ENCODE peak calls at places on chromosomes 16 and 17, in seven cellular contexts. G is A549, P is lower lobe of right lung, S is dorsolateral prefrontal cortex, Y is cardiac fibroblast, Z is suprapubic skin, C is heart right ventricle. Q is an unnamed sample.

GRCh38 chr16:83245061-83245460 is 562.7 kb upstream of the HSBP1 start:
- DNase-seq in Z (no peak), Y (peak), P (no peak), C (no peak), S (no peak), G (no peak), Q (no peak)

GRCh38 chr17:19664821-19665181 is 16.2 kb downstream of the ALDH3A2 start:
- DNase-seq in Z (no peak), S (no peak), Y (no peak), G (no peak), P (no peak), C (no peak), Q (no peak)

GRCh38 chr17:34998205-34998604 is 17.9 kb downstream of the LIG3 start:
- DNase-seq in P (peak), S (peak), C (peak), Y (peak), Z (peak), G (peak), Q (peak)

GRCh38 chr16:13554020-13554419 is 365.9 kb upstream of the ERCC4 start:
- DNase-seq in P (no peak), G (no peak), S (no peak), Z (no peak), C (no peak), Y (no peak), Q (no peak)

GRCh38 chr17:64002658-64003525 is 4.7 kb downstream of the PRR29 start:
- DNase-seq in P (no peak), C (no peak), G (no peak), Z (peak), Y (no peak), S (peak), Q (no peak)

GRCh38 chr17:17345686-17346427 is 42.7 kb downstream of the NT5M start:
- DNase-seq in S (no peak), P (no peak), C (no peak), Y (no peak), G (no peak), Z (peak), Q (no peak)

GRCh38 chr17:45426561-45426960 is 6.1 kb downstream of the ARHGAP27 start:
- DNase-seq in G (no peak), Y (no peak), P (peak), Z (no peak), S (no peak), C (no peak), Q (no peak)

GRCh38 chr16:76461836-76462235 is 184.6 kb downstream of the CNTNAP4 start:
- DNase-seq in P (no peak), G (no peak), Y (no peak), Z (no peak), S (no peak), C (no peak), Q (no peak)

GRCh38 chr17:56185491-56185890 is 32.2 kb downstream of the ANKFN1 start:
- DNase-seq in C (no peak), G (no peak), S (no peak), P (no peak), Z (no peak), Y (peak), Q (peak)

GRCh38 chr17:35371934-35372333 is 1.5 kb downstream of the SLFN11 start:
- DNase-seq in P (no peak), C (no peak), Y (no peak), G (no peak), S (no peak), Z (no peak), Q (no peak)

GRCh38 chr17:33322063-33322462 is 29.0 kb upstream of the ASIC2 start:
- DNase-seq in Z (no peak), P (no peak), G (no peak), S (peak), C (no peak), Y (no peak), Q (no peak)

GRCh38 chr17:14594690-14595089 is 293.8 kb downstream of the HS3ST3B1 start:
- DNase-seq in Z (no peak), G (no peak), C (no peak), S (no peak), Y (no peak), P (no peak), Q (no peak)

GRCh38 chr16:71201054-71201453 is 29.5 kb downstream of the HYDIN start:
- DNase-seq in Y (no peak), Z (no peak), S (no peak), C (no peak), P (no peak), G (no peak), Q (no peak)

GRCh38 chr17:4241535-4241934 is 22.2 kb downstream of the ANKFY1 start:
- DNase-seq in S (no peak), G (no peak), Z (no peak), P (no peak), Y (no peak), C (no peak), Q (no peak)

GRCh38 chr16:31460582-31461002 is 1.3 kb downstream of the ARMC5 start:
- DNase-seq in P (no peak), G (no peak), C (no peak), Y (peak), S (peak), Z (peak), Q (peak)

GRCh38 chr17:45584092-45585036 is 93.8 kb upstream of the PLEKHM1 start:
- DNase-seq in G (peak), Z (peak), C (peak), S (peak), P (peak), Y (peak), Q (peak)

GRCh38 chr17:10073026-10073425 is 125.4 kb downstream of the GAS7 start:
- DNase-seq in G (no peak), Y (no peak), P (no peak), S (no peak), Z (no peak), C (no peak), Q (no peak)

GRCh38 chr17:54899721-54900456 is 763 bp upstream of the TOM1L1 start:
- DNase-seq in Z (no peak), C (no peak), G (no peak), S (no peak), P (no peak), Y (no peak), Q (no peak)

GRCh38 chr17:58254803-58255202 is 16.4 kb downstream of the LPO start:
- DNase-seq in Y (no peak), Z (no peak), S (no peak), P (no peak), C (no peak), G (no peak), Q (no peak)

GRCh38 chr17:7781467-7781866 is 52.5 kb upstream of the KDM6B start:
- DNase-seq in P (no peak), G (no peak), S (no peak), C (no peak), Z (no peak), Y (peak), Q (peak)

GRCh38 chr17:27545562-27546229 is 85.3 kb upstream of the LGALS9 start:
- DNase-seq in C (no peak), Y (no peak), Z (no peak), G (no peak), P (no peak), S (no peak), Q (peak)

GRCh38 chr17:48173191-48173590 is 65.6 kb downstream of the SNX11 start:
- DNase-seq in Y (no peak), P (no peak), Z (no peak), G (no peak), C (no peak), S (no peak), Q (no peak)

GRCh38 chr16:48318630-48319029 is 66.6 kb downstream of the SIAH1 start:
- DNase-seq in S (no peak), Z (no peak), G (no peak), Y (peak), C (no peak), P (no peak), Q (peak)

GRCh38 chr17:70166571-70166970 is 2.8 kb upstream of the KCNJ2 start:
- DNase-seq in Z (no peak), G (no peak), S (no peak), Y (no peak), P (no peak), C (no peak), Q (no peak)

GRCh38 chr16:48277158-48277557 is 29.8 kb upstream of the ABCC11 start:
- DNase-seq in Y (no peak), P (no peak), G (no peak), C (no peak), Z (no peak), S (no peak), Q (no peak)

GRCh38 chr16:19974607-19975006 is 90.0 kb upstream of the GPRC5B start:
- DNase-seq in S (no peak), C (no peak), G (no peak), P (no peak), Y (no peak), Z (no peak), Q (no peak)

GRCh38 chr16:19972111-19972510 is 87.5 kb upstream of the GPRC5B start:
- DNase-seq in P (no peak), Z (no peak), Y (no peak), G (no peak), S (no peak), C (no peak), Q (no peak)

GRCh38 chr16:19967561-19967960 is 82.9 kb upstream of the GPRC5B start:
- DNase-seq in S (no peak), Z (no peak), G (no peak), C (no peak), Y (no peak), P (no peak), Q (no peak)

GRCh38 chr16:19967963-19968362 is 83.3 kb upstream of the GPRC5B start:
- DNase-seq in S (no peak), C (no peak), G (no peak), Z (no peak), Y (no peak), P (no peak), Q (no peak)

GRCh38 chr16:19969284-19969683 is 84.6 kb upstream of the GPRC5B start:
- DNase-seq in P (no peak), C (no peak), Z (no peak), Y (no peak), S (no peak), G (no peak), Q (no peak)
- H3K4me3 ChIP-seq in P (no peak), C (no peak), Z (no peak), Y (no peak), S (no peak), G (no peak), Q (no peak)

GRCh38 chr16:54930034-54930938 is at the start of gene IRX5:
- DNase-seq in Y (peak), P (peak), G (peak), Z (peak), S (peak), C (peak), Q (peak)
- TF ChIP-seq CTCF in Y (peak), P (no peak), G (no peak), Z (no peak), S (no peak), C (peak), Q (peak)

DNA sequence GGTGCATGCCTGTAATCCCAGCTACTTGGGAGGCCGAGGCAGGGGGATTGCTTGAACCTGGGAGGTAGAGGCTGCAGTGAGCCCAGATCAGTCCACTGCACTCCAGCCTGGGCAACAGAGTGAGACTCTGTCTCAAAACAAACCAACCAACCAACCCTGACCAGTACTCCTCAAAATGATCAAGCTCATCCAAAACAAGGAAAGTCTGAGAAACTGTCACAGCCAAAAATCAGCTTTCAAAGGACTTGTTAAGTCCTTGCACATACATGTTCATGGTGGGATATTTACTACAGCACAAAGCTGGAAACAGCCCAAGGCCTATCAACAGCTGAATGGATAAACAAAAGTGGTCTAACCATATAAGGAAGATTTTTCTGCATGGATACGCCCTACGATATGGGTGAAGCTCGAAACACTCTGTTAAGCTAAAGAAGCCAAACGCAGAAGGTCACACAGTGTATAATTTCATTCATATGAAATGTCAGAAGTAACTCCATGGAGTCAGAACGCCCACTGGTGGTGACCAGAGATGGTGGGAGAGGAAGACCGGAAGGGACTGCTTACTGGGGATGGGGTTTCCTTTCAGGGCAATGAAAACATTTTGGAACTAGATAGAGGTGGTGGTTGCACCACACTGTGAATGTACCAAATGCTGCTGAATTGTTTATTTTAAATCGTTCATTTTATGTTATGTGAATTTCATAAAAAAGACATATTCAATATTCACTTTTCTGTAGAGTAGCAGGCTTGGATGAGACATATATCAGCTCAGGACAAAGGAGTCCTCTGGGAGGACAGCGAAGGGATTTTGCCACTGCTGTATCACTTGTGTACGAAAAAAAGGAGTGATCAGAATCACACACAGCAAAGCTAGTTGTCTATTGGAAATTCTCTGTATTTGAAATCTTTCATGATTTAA is 17.7 kb downstream of the CCL17 start:
- DNase-seq in Y (peak), G (peak), P (no peak), C (no peak), S (no peak), Z (no peak), Q (peak)
- H3K4me3 ChIP-seq in Y (no peak), G (no peak), P (no peak), C (no peak), S (no peak), Z (no peak), Q (no peak)

DNA sequence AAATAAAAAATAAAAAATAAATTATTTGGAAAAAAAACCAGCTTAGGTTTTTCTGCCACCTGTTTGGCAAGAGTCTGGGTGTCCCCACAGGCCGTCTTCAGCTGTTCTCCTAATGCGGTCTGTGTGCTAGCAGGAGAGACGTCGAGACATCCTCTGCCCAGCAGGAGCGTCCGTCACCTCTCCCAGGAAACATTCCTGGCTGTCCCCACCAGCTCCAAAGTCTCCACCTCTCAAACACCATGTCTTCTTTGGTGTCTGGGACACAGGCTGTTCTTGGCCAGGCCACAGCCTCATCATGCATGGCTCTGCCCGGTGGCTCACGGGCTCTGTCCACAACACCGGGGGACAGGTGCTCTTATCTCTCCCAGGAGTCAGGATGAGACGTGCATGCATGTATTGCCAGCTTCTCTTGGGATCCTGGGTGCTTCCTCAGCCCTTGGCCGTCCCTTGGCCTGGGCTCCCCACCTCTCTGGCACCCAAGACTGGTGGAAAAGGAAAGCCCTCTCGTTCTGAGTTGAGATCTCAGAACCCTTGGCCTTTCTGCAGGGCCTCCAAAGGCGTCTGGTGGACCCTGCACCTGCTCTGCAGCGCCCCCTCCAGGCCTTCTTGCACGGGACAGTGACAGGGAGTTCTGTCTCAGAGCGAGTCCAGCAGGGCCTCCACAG is 84.9 kb upstream of the CBX4 start:
- DNase-seq in Z (no peak), Y (peak), C (no peak), P (no peak), S (no peak), G (no peak), Q (peak)
- TF ChIP-seq CTCF in Z (peak), Y (peak), C (peak), P (peak), S (no peak), G (peak), Q (peak)

GRCh38 chr17:80191192-80191591 is 21.4 kb downstream of the CARD14 start:
- DNase-seq in S (no peak), G (no peak), P (no peak), Z (no peak), Y (no peak), C (no peak), Q (no peak)

GRCh38 chr17:80190716-80191115 is 20.9 kb downstream of the CARD14 start:
- DNase-seq in Z (no peak), S (no peak), Y (no peak), G (no peak), P (no peak), C (no peak), Q (no peak)

GRCh38 chr17:80192268-80192667 is 22.4 kb downstream of the CARD14 start:
- DNase-seq in C (no peak), G (no peak), P (no peak), Y (peak), Z (no peak), S (no peak), Q (no peak)

GRCh38 chr17:80189611-80190010 is 19.8 kb downstream of the CARD14 start:
- DNase-seq in Y (no peak), G (no peak), Z (no peak), P (no peak), C (no peak), S (no peak), Q (no peak)

DNA sequence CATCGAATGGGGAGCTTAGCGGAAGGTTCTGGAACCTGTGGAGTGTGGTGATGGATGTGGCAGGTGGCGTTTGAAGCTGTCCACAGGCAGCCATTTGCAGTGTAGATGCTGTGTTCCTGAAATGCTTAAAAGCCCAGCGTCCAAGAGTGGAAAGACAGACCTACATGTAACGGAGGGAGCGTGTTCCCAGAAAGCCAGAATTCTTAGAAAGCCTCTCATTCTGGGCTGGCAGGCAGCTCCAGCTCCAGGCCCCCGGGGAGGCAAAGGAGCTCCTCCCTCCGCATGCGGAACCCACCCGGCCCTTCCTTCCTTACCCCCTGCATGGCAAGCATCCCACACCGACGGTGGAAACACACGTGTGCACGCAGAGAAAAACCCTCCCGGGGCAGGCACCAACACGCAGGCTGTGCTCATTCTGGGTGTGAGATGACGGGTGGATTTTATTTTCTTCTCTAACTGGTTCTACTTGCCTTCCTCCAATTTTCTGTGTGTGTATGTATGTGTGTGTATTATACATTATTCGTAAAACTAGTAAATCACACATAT is 22.0 kb downstream of the CARD14 start:
- DNase-seq in C (peak), P (no peak), Y (peak), S (no peak), Z (no peak), G (no peak), Q (peak)
- H3K4me3 ChIP-seq in C (peak), P (no peak), Y (no peak), S (peak), Z (peak), G (no peak), Q (no peak)

GRCh38 chr17:76682306-76682705 is 28.5 kb downstream of the MXRA7 start:
- DNase-seq in Z (no peak), G (no peak), S (no peak), C (peak), P (no peak), Y (peak), Q (peak)

GRCh38 chr17:76683921-76684745 is 26.6 kb downstream of the MXRA7 start:
- DNase-seq in C (no peak), S (no peak), P (no peak), G (no peak), Z (no peak), Y (no peak), Q (no peak)

GRCh38 chr17:76684756-76685155 is 26.0 kb downstream of the MXRA7 start:
- DNase-seq in G (no peak), Z (no peak), C (no peak), P (no peak), S (no peak), Y (no peak), Q (no peak)

GRCh38 chr17:76681222-76682137 is 29.3 kb downstream of the MXRA7 start:
- DNase-seq in C (peak), P (peak), G (peak), Z (peak), S (peak), Y (peak), Q (peak)

GRCh38 chr17:76683011-76683755 is 27.6 kb downstream of the MXRA7 start:
- DNase-seq in C (no peak), G (no peak), P (no peak), Z (no peak), Y (no peak), S (no peak), Q (no peak)
- TF ChIP-seq CTCF in C (no peak), G (peak), P (no peak), Z (no peak), Y (peak), S (no peak), Q (peak)

GRCh38 chr17:73545109-73545508 is 99.1 kb downstream of the SDK2 start:
- DNase-seq in S (no peak), P (no peak), Z (no peak), C (no peak), G (no peak), Y (no peak), Q (no peak)

GRCh38 chr17:73546121-73546520 is 98.1 kb downstream of the SDK2 start:
- DNase-seq in P (no peak), C (no peak), Z (no peak), G (no peak), Y (no peak), S (no peak), Q (no peak)

GRCh38 chr17:73546770-73547345 is 97.4 kb downstream of the SDK2 start:
- DNase-seq in C (peak), P (peak), G (peak), S (no peak), Z (no peak), Y (peak), Q (no peak)

GRCh38 chr17:73544333-73544732 is 99.9 kb downstream of the SDK2 start:
- DNase-seq in Z (no peak), Y (no peak), P (no peak), C (no peak), G (no peak), S (no peak), Q (no peak)

DNA sequence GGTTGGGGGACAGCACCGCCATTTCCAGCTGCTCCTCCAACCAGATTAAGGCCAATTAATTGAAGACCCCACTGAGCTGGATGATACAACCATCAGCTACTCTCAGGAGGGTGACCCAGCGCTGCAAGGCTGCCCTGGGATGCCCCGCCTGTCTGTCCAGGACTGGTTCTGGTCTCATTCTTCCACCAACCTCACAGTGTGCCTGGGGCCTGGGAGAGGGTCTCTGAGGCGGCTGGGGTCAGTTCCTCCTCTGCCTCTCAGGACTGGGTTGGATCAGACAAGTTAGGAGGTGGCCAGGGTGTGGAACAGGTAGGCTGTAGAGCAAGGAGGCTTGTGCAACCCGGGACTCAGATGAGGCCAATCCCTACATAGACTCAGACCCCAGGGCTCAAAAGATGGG is 98.6 kb downstream of the SDK2 start:
- DNase-seq in S (no peak), Z (no peak), P (no peak), C (no peak), Y (no peak), G (no peak), Q (no peak)
- H3K4me3 ChIP-seq in S (no peak), Z (no peak), P (no peak), C (no peak), Y (no peak), G (no peak), Q (no peak)